ENCODE peak calls at places on chromosomes 1 and 21, in five cellular contexts. F is K562, A is A549, Y is GM12878, S is HepG2. E is an unnamed sample.

GRCh38 chr1:227399152-227399730 is 80.9 kb upstream of the CDC42BPA start:
- DNase-seq in F (no peak), A (no peak), Y (no peak), S (no peak), E (no peak)

GRCh38 chr1:46612937-46613660 is 3.5 kb downstream of the MOB3C start:
- DNase-seq in F (no peak), A (no peak), Y (no peak), S (no peak), E (no peak)

GRCh38 chr1:201377611-201378092 is at the start of gene TNNT2:
- DNase-seq in F (no peak), A (no peak), Y (no peak), S (no peak), E (no peak)

GRCh38 chr1:16374266-16374665 is 7.2 kb downstream of the SZRD1 start:
- DNase-seq in F (peak; percentile 9), A (no peak), Y (no peak), S (no peak), E (no peak)

GRCh38 chr1:28062806-28063205 is 25.6 kb downstream of the EYA3 start:
- DNase-seq in F (no peak), A (no peak), Y (no peak), S (no peak), E (peak; percentile 47)

GRCh38 chr1:25486602-25487001 is 55.9 kb downstream of the MACO1 start:
- DNase-seq in F (no peak), A (no peak), Y (no peak), S (no peak), E (peak; percentile 14)

GRCh38 chr1:43453442-43454269 is at the start of gene HYI:
- DNase-seq in F (peak; percentile 51), A (peak; percentile 49), Y (peak; percentile 44), S (no peak), E (peak; percentile 86)

GRCh38 chr1:27382950-27383627 is at the start of gene CD164L2:
- DNase-seq in F (peak; percentile 99), A (no peak), Y (no peak), S (no peak), E (no peak)

DNA sequence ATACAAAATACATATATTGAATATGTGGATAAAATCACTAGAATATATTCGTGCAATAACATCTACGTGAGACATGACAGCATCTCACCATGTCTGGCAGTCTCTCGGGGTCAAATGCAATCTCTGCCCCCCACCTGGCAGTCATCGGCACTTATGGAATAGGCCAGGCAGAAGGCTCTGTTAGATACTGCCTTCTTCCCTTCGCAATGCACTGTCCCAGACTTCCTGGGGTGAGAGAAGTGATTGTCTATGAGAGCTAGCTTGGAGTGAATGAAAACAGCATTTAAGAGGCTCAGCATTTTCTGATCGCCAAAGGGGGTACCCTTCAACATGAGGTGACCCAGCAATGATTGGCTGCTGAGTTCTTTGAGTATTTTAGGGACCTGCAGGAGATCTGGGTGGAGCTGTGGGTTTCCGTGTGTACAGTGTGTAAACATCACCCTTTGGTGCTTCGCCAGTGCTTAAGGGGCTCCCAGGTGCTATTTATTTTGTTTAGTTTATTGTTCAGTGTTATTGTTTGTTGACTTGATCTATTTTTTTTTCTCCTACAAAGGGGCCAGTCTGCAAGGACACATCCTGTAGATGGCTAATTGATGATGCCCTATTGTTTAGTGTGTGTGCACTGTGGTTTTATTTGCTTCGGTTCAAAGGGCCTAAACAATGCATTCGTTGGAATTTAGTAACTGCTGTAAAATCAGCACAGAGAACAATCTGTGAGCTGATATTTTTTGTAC is 10.2 kb downstream of the ERG start:
- DNase-seq in F (no peak), A (no peak), Y (no peak), S (no peak), E (no peak)
- TF ChIP-seq MYC in F (no peak), A (no peak), Y (no peak), S (no peak), E (no peak)

GRCh38 chr1:107689733-107690132 is 275.2 kb downstream of the VAV3 start:
- DNase-seq in F (no peak), A (no peak), Y (no peak), S (no peak), E (no peak)
- TF ChIP-seq CTCF in F (no peak), A (no peak), Y (no peak), S (no peak), E (no peak)

GRCh38 chr1:155960081-155960745 is 18.1 kb downstream of the ARHGEF2 start:
- DNase-seq in F (no peak), A (no peak), Y (no peak), S (no peak), E (no peak)

GRCh38 chr1:155961937-155962336 is 16.4 kb downstream of the ARHGEF2 start:
- DNase-seq in F (no peak), A (peak; percentile 98), Y (no peak), S (no peak), E (peak; percentile 49)

GRCh38 chr1:155966135-155966534 is 12.2 kb downstream of the ARHGEF2 start:
- DNase-seq in F (no peak), A (no peak), Y (no peak), S (no peak), E (no peak)

GRCh38 chr1:155964193-155964592 is 14.2 kb downstream of the ARHGEF2 start:
- DNase-seq in F (no peak), A (no peak), Y (no peak), S (no peak), E (no peak)

GRCh38 chr1:155962599-155963211 is 15.6 kb downstream of the ARHGEF2 start:
- DNase-seq in F (no peak), A (no peak), Y (no peak), S (no peak), E (no peak)
- TF ChIP-seq MYC in F (no peak), A (no peak), Y (no peak), S (no peak), E (no peak)

GRCh38 chr1:169462385-169462784 is 23.4 kb downstream of the SLC19A2 start:
- DNase-seq in F (no peak), A (no peak), Y (no peak), S (no peak), E (no peak)

GRCh38 chr1:169461390-169462001 is 24.2 kb downstream of the SLC19A2 start:
- DNase-seq in F (no peak), A (no peak), Y (no peak), S (no peak), E (no peak)

GRCh38 chr1:169468982-169469381 is 16.8 kb downstream of the SLC19A2 start:
- DNase-seq in F (no peak), A (no peak), Y (no peak), S (no peak), E (no peak)

GRCh38 chr1:169466259-169467230 is 19.2 kb downstream of the SLC19A2 start:
- DNase-seq in F (no peak), A (peak; percentile 11), Y (no peak), S (peak; percentile 24), E (peak; percentile 50)
- TF ChIP-seq CTCF in F (peak; percentile 66), A (peak; percentile 59), Y (peak; percentile 47), S (peak; percentile 43), E (no peak)

GRCh38 chr1:8503842-8504241 is 185.9 kb downstream of the SLC45A1 start:
- DNase-seq in F (no peak), A (no peak), Y (no peak), S (no peak), E (no peak)
- TF ChIP-seq MYC in F (no peak), A (no peak), Y (no peak), S (no peak), E (no peak)

E was measured in NB4.